ENCODE peak calls at places on chromosomes 12 and 14, in five cellular contexts. One of them, this sample, is unnamed.

GRCh38 chr14:104677506-104678332 is 11.7 kb upstream of the INF2 start:
- DNase-seq in A549: peak; percentile 85
- DNase-seq in body of pancreas: peak; percentile 67
- DNase-seq in esophagus squamous epithelium: no peak
- DNase-seq in transverse colon: peak; percentile 73
- DNase-seq in this sample: peak; percentile 81

GRCh38 chr14:83689265-83689664 is 1840.7 kb upstream of the FLRT2 start:
- DNase-seq in A549: no peak
- DNase-seq in body of pancreas: no peak
- DNase-seq in esophagus squamous epithelium: no peak
- DNase-seq in transverse colon: no peak
- DNase-seq in this sample: no peak

GRCh38 chr14:25041898-25042297 is 8.0 kb downstream of the STXBP6 start:
- DNase-seq in A549: no peak
- DNase-seq in body of pancreas: no peak
- DNase-seq in esophagus squamous epithelium: no peak
- DNase-seq in transverse colon: no peak
- DNase-seq in this sample: no peak

GRCh38 chr14:71324767-71325272 is 417.6 kb downstream of the PCNX1 start:
- DNase-seq in A549: no peak
- DNase-seq in body of pancreas: no peak
- DNase-seq in esophagus squamous epithelium: no peak
- DNase-seq in transverse colon: peak; percentile 37
- DNase-seq in this sample: peak; percentile 7

GRCh38 chr12:41556176-41556575 is 368.1 kb downstream of the PDZRN4 start:
- DNase-seq in A549: no peak
- DNase-seq in body of pancreas: no peak
- DNase-seq in esophagus squamous epithelium: no peak
- DNase-seq in transverse colon: no peak
- DNase-seq in this sample: no peak

GRCh38 chr12:2052861-2053674 is at the start of gene CACNA1C:
- DNase-seq in A549: peak; percentile 30
- DNase-seq in body of pancreas: peak; percentile 33
- DNase-seq in esophagus squamous epithelium: no peak
- DNase-seq in transverse colon: peak; percentile 46
- DNase-seq in this sample: peak; percentile 11

GRCh38 chr14:35341454-35342159 is 49.4 kb downstream of the PSMA6 start:
- DNase-seq in A549: peak; percentile 93
- DNase-seq in body of pancreas: peak; percentile 100
- DNase-seq in esophagus squamous epithelium: peak; percentile 56
- DNase-seq in transverse colon: peak; percentile 97
- DNase-seq in this sample: peak; percentile 64

GRCh38 chr12:22477166-22477893 is 67.0 kb downstream of the C2CD5 start:
- DNase-seq in A549: no peak
- DNase-seq in body of pancreas: no peak
- DNase-seq in esophagus squamous epithelium: no peak
- DNase-seq in transverse colon: no peak
- DNase-seq in this sample: no peak

GRCh38 chr12:101619868-101620761 is 25.3 kb downstream of the MYBPC1 start:
- DNase-seq in A549: no peak
- DNase-seq in body of pancreas: peak; percentile 67
- DNase-seq in esophagus squamous epithelium: no peak
- DNase-seq in transverse colon: peak; percentile 47
- DNase-seq in this sample: no peak

GRCh38 chr12:75322464-75322863 is 7.7 kb downstream of the CAPS2 start:
- DNase-seq in A549: no peak
- DNase-seq in body of pancreas: no peak
- DNase-seq in esophagus squamous epithelium: no peak
- DNase-seq in transverse colon: no peak
- DNase-seq in this sample: no peak

DNA sequence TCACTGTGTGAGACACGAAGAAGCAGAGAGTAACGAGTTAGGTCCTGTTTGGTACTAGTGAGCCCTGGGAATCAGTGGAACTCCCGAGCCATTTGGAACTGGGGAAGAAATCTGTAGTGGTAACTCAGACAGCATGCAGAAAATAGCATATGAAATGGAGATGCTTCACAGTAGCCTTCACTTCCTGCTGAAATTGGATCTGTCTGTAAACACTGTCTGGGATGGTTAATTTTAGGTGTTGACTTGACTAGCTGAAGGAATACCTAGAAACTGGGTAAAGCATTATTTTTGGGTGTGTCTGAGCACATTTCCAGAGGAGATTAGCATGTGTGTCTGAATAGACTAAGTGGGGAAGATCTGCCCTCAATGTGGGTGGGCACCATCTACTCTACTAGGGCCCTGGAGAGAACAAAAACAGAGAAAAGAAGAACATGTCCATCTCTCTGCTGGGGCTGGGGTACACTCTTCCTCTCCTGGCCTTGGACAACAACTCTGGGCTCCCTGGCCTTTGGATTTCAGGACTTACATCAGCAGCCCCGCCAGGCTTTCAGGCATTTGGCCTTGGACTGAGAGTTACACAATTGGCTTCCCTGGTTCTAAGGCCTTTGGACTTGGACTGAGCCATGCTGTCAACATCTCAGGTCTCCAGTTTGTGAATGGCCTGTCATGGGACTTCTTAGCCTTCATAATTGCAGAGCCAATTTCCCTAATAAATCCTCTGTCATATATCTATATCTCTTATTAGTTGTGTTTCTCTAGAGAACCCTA is 14.0 kb upstream of the CRADD start:
- DNase-seq in A549: no peak
- DNase-seq in body of pancreas: peak; percentile 21
- DNase-seq in esophagus squamous epithelium: no peak
- DNase-seq in transverse colon: no peak
- DNase-seq in this sample: peak; percentile 39
- TF ChIP-seq POLR2A in A549: no peak
- TF ChIP-seq POLR2A in body of pancreas: no peak
- TF ChIP-seq POLR2A in esophagus squamous epithelium: no peak
- TF ChIP-seq POLR2A in transverse colon: no peak
- TF ChIP-seq POLR2A in this sample: no peak

DNA sequence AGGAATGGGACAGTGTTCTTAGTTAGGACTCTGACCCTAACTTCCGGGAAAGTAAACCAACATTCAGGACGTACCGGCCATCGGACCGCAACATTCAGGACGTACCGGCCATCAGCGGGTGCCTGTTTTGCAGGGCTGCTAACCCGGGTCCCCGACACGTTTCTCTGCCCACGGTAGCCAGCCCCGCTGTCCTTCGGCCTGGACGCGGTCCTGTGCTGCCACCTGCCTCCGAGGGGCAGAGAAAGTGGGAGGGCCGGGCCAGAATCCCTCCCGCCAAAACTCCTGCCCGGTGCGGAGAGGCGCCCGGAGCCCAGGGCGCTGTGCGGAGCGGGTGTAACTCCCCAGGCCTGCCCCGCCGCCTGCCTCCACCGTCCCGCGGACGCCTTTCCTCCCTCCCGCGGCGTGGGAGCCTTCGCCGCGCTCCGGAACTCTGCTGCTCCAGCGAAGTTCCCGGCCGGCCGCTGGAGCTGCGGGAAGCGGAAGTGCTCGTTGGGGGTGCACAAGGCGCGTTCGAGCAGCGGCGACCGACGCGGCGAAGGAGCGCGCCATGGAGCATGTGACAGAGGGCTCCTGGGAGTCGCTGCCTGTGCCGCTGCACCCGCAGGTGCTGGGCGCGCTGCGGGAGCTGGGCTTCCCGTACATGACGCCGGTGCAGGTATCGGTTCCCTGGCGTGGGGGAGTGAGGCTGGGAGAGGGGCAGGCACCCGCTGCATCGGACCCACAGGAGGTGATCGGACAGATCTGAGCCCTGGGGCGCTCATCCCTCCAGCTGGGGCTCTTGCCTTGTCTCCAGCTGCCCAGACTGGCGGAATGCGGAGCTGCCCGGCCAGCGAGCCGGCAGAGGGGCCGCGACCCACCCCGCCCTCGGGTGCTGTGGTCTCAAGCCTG is at the start of gene DDX55:
- DNase-seq in A549: peak; percentile 91
- DNase-seq in body of pancreas: peak; percentile 82
- DNase-seq in esophagus squamous epithelium: no peak
- DNase-seq in transverse colon: peak; percentile 84
- DNase-seq in this sample: peak; percentile 95
- TF ChIP-seq POLR2A in A549: peak; percentile 96
- TF ChIP-seq POLR2A in body of pancreas: peak; percentile 73
- TF ChIP-seq POLR2A in esophagus squamous epithelium: no peak
- TF ChIP-seq POLR2A in transverse colon: peak; percentile 66
- TF ChIP-seq POLR2A in this sample: peak; percentile 90

GRCh38 chr12:107929436-107929835 is 154.9 kb downstream of the ASCL4 start:
- DNase-seq in A549: peak; percentile 80
- DNase-seq in body of pancreas: no peak
- DNase-seq in esophagus squamous epithelium: no peak
- DNase-seq in transverse colon: no peak
- DNase-seq in this sample: peak; percentile 23

GRCh38 chr12:107921062-107921461 is 146.6 kb downstream of the ASCL4 start:
- DNase-seq in A549: no peak
- DNase-seq in body of pancreas: no peak
- DNase-seq in esophagus squamous epithelium: no peak
- DNase-seq in transverse colon: no peak
- DNase-seq in this sample: no peak

GRCh38 chr12:107925125-107925524 is 150.6 kb downstream of the ASCL4 start:
- DNase-seq in A549: no peak
- DNase-seq in body of pancreas: no peak
- DNase-seq in esophagus squamous epithelium: no peak
- DNase-seq in transverse colon: no peak
- DNase-seq in this sample: no peak
- TF ChIP-seq POLR2A in A549: no peak
- TF ChIP-seq POLR2A in body of pancreas: no peak
- TF ChIP-seq POLR2A in esophagus squamous epithelium: no peak
- TF ChIP-seq POLR2A in transverse colon: no peak
- TF ChIP-seq POLR2A in this sample: no peak

GRCh38 chr12:7091660-7092228 is 501 bp downstream of the C1R start:
- DNase-seq in A549: no peak
- DNase-seq in body of pancreas: no peak
- DNase-seq in esophagus squamous epithelium: no peak
- DNase-seq in transverse colon: peak; percentile 22
- DNase-seq in this sample: no peak

GRCh38 chr12:7091171-7091570 is 1.1 kb downstream of the C1R start:
- DNase-seq in A549: no peak
- DNase-seq in body of pancreas: no peak
- DNase-seq in esophagus squamous epithelium: no peak
- DNase-seq in transverse colon: no peak
- DNase-seq in this sample: no peak

GRCh38 chr12:7092986-7093460 is 778 bp upstream of the C1R start:
- DNase-seq in A549: no peak
- DNase-seq in body of pancreas: no peak
- DNase-seq in esophagus squamous epithelium: no peak
- DNase-seq in transverse colon: no peak
- DNase-seq in this sample: no peak

GRCh38 chr12:7093486-7093885 is 1.2 kb upstream of the C1R start:
- DNase-seq in A549: no peak
- DNase-seq in body of pancreas: no peak
- DNase-seq in esophagus squamous epithelium: no peak
- DNase-seq in transverse colon: no peak
- DNase-seq in this sample: no peak

GRCh38 chr12:7092229-7092985 is at the start of gene C1R:
- DNase-seq in A549: peak; percentile 72
- DNase-seq in body of pancreas: peak; percentile 73
- DNase-seq in esophagus squamous epithelium: no peak
- DNase-seq in transverse colon: peak; percentile 79
- DNase-seq in this sample: peak; percentile 85
- TF ChIP-seq POLR2A in A549: no peak
- TF ChIP-seq POLR2A in body of pancreas: peak; percentile 52
- TF ChIP-seq POLR2A in esophagus squamous epithelium: no peak
- TF ChIP-seq POLR2A in transverse colon: peak; percentile 58
- TF ChIP-seq POLR2A in this sample: no peak

GRCh38 chr12:121132601-121133481 is at the start of gene P2RX7:
- DNase-seq in A549: peak; percentile 49
- DNase-seq in body of pancreas: peak; percentile 78
- DNase-seq in esophagus squamous epithelium: no peak
- DNase-seq in transverse colon: peak; percentile 82
- DNase-seq in this sample: peak; percentile 81
- TF ChIP-seq POLR2A in A549: no peak
- TF ChIP-seq POLR2A in body of pancreas: peak; percentile 38
- TF ChIP-seq POLR2A in esophagus squamous epithelium: no peak
- TF ChIP-seq POLR2A in transverse colon: no peak
- TF ChIP-seq POLR2A in this sample: no peak

DNA sequence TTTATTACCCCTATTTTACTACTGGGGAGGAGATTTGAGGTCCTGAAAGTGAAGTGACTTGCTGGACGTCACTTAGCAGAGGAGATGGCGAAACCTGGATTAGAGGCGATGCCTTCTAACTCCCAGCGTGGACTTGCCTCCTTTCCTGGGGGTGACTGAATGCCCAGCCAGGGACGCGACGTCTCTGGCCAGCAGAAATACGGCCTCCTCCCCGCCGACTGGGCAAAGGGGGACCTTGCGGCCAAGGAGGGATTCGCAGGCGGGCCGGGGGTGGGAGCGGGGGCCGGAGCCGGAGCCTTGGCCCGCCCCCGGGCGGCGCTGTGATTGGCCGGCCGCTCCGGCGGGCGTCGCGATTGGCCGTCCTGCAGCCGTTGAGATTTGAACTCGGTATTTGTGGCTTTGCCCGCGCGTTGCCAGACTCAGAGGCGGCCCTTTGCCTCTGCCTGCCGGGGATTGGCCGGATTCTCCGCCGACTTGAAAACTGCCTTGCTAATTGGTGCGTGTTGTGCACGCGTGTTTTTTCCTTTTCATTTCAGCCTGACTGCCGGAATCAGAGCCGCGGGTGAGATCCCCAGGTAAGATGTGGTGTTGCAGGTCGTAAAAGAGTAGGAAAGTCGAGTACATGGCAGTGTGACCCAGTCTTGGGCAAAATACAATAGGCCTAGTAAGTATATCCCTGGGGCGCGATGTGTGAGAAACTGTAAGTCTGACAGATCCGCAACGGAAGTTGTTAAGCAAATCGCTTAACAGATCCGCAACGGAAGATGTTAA is at the start of gene NCAPD2:
- DNase-seq in A549: peak; percentile 98
- DNase-seq in body of pancreas: peak; percentile 90
- DNase-seq in esophagus squamous epithelium: peak; percentile 82
- DNase-seq in transverse colon: peak; percentile 96
- DNase-seq in this sample: peak; percentile 98
- TF ChIP-seq POLR2A in A549: peak; percentile 69
- TF ChIP-seq POLR2A in body of pancreas: peak; percentile 2
- TF ChIP-seq POLR2A in esophagus squamous epithelium: no peak
- TF ChIP-seq POLR2A in transverse colon: peak; percentile 6
- TF ChIP-seq POLR2A in this sample: peak; percentile 70

This sample was measured in erythroblast.